ENCODE peak calls at places on chromosomes 7 and 10, in four cellular contexts. X, D, Y and R are unnamed samples.

GRCh38 chr7:41830271-41830670 is 127.4 kb upstream of the INHBA start:
- DNase-seq in X (no peak), D (no peak), Y (no peak), R (no peak)

GRCh38 chr7:117149692-117150091 is 173.2 kb downstream of the WNT2 start:
- DNase-seq in X (no peak), D (no peak), Y (no peak), R (no peak)

GRCh38 chr10:60141916-60142559 is 235.7 kb upstream of the CCDC6 start:
- DNase-seq in X (no peak), D (no peak), Y (no peak), R (no peak)

GRCh38 chr10:34216348-34216908 is 598.7 kb downstream of the PARD3 start:
- DNase-seq in X (no peak), D (no peak), Y (no peak), R (no peak)

GRCh38 chr10:92381543-92381954 is 90.6 kb downstream of the MARCHF5 start:
- DNase-seq in X (no peak), D (no peak), Y (no peak), R (no peak)

GRCh38 chr7:33423646-33424020 is 294.3 kb downstream of the BBS9 start:
- DNase-seq in X (no peak), D (no peak), Y (no peak), R (no peak)

GRCh38 chr7:6392712-6393666 is 54.8 kb downstream of the DAGLB start:
- DNase-seq in X (peak), D (peak), Y (no peak), R (peak)

GRCh38 chr10:60604356-60604755 is 173.9 kb upstream of the CDK1 start:
- DNase-seq in X (no peak), D (no peak), Y (no peak), R (no peak)

GRCh38 chr7:122919643-122920181 is 33.5 kb upstream of the CADPS2 start:
- DNase-seq in X (no peak), D (no peak), Y (peak), R (no peak)

GRCh38 chr7:87934699-87935372 is 785 bp downstream of the ADAM22 start:
- DNase-seq in X (no peak), D (peak), Y (no peak), R (no peak)

GRCh38 chr7:91088156-91088555 is 176.1 kb upstream of the FZD1 start:
- DNase-seq in X (no peak), D (no peak), Y (no peak), R (no peak)

GRCh38 chr10:12459776-12460175 is 110.4 kb downstream of the CAMK1D start:
- DNase-seq in X (no peak), D (no peak), Y (no peak), R (no peak)

GRCh38 chr7:140581411-140581810 is 59.2 kb downstream of the DENND2A start:
- DNase-seq in X (no peak), D (no peak), Y (no peak), R (no peak)

GRCh38 chr10:76523215-76523614 is 1091.8 kb downstream of the LRMDA start:
- DNase-seq in X (peak), D (no peak), Y (no peak), R (no peak)

GRCh38 chr7:42193457-42194111 is 43.4 kb downstream of the GLI3 start:
- DNase-seq in X (no peak), D (no peak), Y (no peak), R (no peak)

GRCh38 chr10:123496336-123496735 is 169.8 kb upstream of the GPR26 start:
- DNase-seq in X (no peak), D (no peak), Y (no peak), R (no peak)

GRCh38 chr7:154769011-154769410 is 233.9 kb downstream of the PAXIP1 start:
- DNase-seq in X (no peak), D (no peak), Y (no peak), R (no peak)

GRCh38 chr7:151469281-151469680 is 29.3 kb upstream of the CRYGN start:
- DNase-seq in X (no peak), D (no peak), Y (no peak), R (no peak)

GRCh38 chr10:60820093-60820769 is 42.0 kb downstream of the CDK1 start:
- DNase-seq in X (no peak), D (no peak), Y (no peak), R (no peak)

GRCh38 chr7:107051376-107051775 is 6.9 kb downstream of the PRKAR2B start:
- DNase-seq in X (no peak), D (no peak), Y (no peak), R (no peak)